ENCODE peak calls at places on chromosome 1, in six cellular contexts. H is mammary epithelial cell, Z is IMR-90, U is Karpas-422, J is H1, O is GM23338. D is an unnamed sample.

GRCh38 chr1:219144659-219145313 is 28.9 kb upstream of the LYPLAL1 start:
- DNase-seq in U (no peak), J (no peak), Z (no peak), H (no peak), O (no peak), D (no peak)

GRCh38 chr1:224497714-224498573 is 63.3 kb upstream of the WDR26 start:
- DNase-seq in J (no peak), Z (peak; percentile 90), H (peak; percentile 90), O (peak; percentile 81), U (no peak), D (peak; percentile 74)

GRCh38 chr1:70038025-70038424 is 167.4 kb downstream of the LRRC40 start:
- DNase-seq in H (peak; percentile 95), Z (no peak), U (no peak), O (no peak), J (no peak), D (no peak)

GRCh38 chr1:228765543-228765942 is 30.3 kb downstream of the RHOU start:
- DNase-seq in U (no peak), Z (no peak), H (no peak), J (no peak), O (no peak), D (no peak)

GRCh38 chr1:110384581-110385321 is 6.1 kb downstream of the SLC16A4 start:
- DNase-seq in U (peak; percentile 97), Z (no peak), J (no peak), H (no peak), O (no peak), D (no peak)

GRCh38 chr1:184033711-184034167 is 3.8 kb downstream of the COLGALT2 start:
- DNase-seq in J (no peak), H (no peak), U (no peak), O (no peak), Z (peak; percentile 76), D (peak; percentile 73)

GRCh38 chr1:156244126-156244525 is 2.1 kb downstream of the BGLAP start:
- DNase-seq in H (no peak), Z (no peak), U (no peak), O (no peak), J (no peak), D (no peak)

GRCh38 chr1:58116284-58116683 is 430.2 kb downstream of the OMA1 start:
- DNase-seq in H (no peak), Z (no peak), U (peak; percentile 31), J (no peak), O (peak; percentile 17), D (no peak)

GRCh38 chr1:169704797-169705196 is 6.6 kb downstream of the SELL start:
- DNase-seq in J (no peak), O (no peak), Z (no peak), H (no peak), U (peak; percentile 11), D (no peak)

GRCh38 chr1:13832100-13832499 is 132.1 kb downstream of the PRDM2 start:
- DNase-seq in J (no peak), O (no peak), Z (no peak), U (no peak), H (no peak), D (no peak)

GRCh38 chr1:205921559-205921887 is 21.7 kb downstream of the SLC26A9 start:
- DNase-seq in U (no peak), H (no peak), J (no peak), Z (no peak), O (no peak), D (no peak)

GRCh38 chr1:61907102-61907501 is 164.8 kb downstream of the PATJ start:
- DNase-seq in O (no peak), J (no peak), H (no peak), Z (no peak), U (no peak), D (no peak)

GRCh38 chr1:152444045-152444444 is 30.0 kb upstream of the CRNN start:
- DNase-seq in U (no peak), J (no peak), H (no peak), Z (no peak), O (no peak), D (no peak)

GRCh38 chr1:10399487-10399917 is 638 bp downstream of the PGD start:
- DNase-seq in O (no peak), Z (peak; percentile 54), U (no peak), J (no peak), H (peak; percentile 58), D (peak; percentile 71)

GRCh38 chr1:220833436-220833835 is 45.8 kb upstream of the HLX start:
- DNase-seq in Z (no peak), H (no peak), U (no peak), O (no peak), J (no peak), D (no peak)

GRCh38 chr1:17212009-17212408 is 7.1 kb downstream of the PADI1 start:
- DNase-seq in H (no peak), Z (no peak), O (no peak), U (no peak), J (no peak), D (no peak)

GRCh38 chr1:27567183-27567526 is 36.8 kb downstream of the AHDC1 start:
- DNase-seq in O (no peak), Z (no peak), U (no peak), J (no peak), H (no peak), D (no peak)

GRCh38 chr1:23638786-23639241 is 52.8 kb upstream of the RPL11 start:
- DNase-seq in J (no peak), O (no peak), U (peak; percentile 24), H (no peak), Z (peak; percentile 13), D (no peak)

GRCh38 chr1:87250336-87250735 is 78.3 kb upstream of the LMO4 start:
- DNase-seq in H (no peak), U (no peak), O (no peak), J (no peak), Z (no peak), D (no peak)

GRCh38 chr1:44740179-44740617 is 561 bp downstream of the KIF2C start:
- DNase-seq in O (no peak), Z (no peak), U (no peak), H (peak; percentile 35), J (no peak), D (no peak)

GRCh38 chr1:181558416-181558815 is 75.1 kb downstream of the CACNA1E start:
- DNase-seq in Z (no peak), U (no peak), O (no peak), H (no peak), J (no peak), D (no peak)

GRCh38 chr1:9808459-9808858 is 15.3 kb downstream of the CLSTN1 start:
- DNase-seq in Z (no peak), J (no peak), O (no peak), H (no peak), U (no peak), D (no peak)

GRCh38 chr1:11940260-11940921 is 5.9 kb downstream of the PLOD1 start:
- DNase-seq in J (no peak), O (no peak), Z (peak; percentile 13), H (peak; percentile 43), U (no peak), D (no peak)

GRCh38 chr1:21886486-21887215 is 50.5 kb downstream of the HSPG2 start:
- DNase-seq in J (no peak), O (no peak), U (no peak), Z (no peak), H (no peak), D (no peak)

GRCh38 chr1:193516755-193517388 is 330.5 kb upstream of the B3GALT2 start:
- DNase-seq in J (no peak), Z (no peak), U (no peak), H (no peak), O (no peak), D (no peak)

GRCh38 chr1:28056129-28056925 is 32.1 kb downstream of the EYA3 start:
- DNase-seq in U (no peak), J (no peak), H (peak; percentile 26), O (no peak), Z (no peak), D (peak; percentile 35)

GRCh38 chr1:24705260-24706073 is 39.8 kb upstream of the CLIC4 start:
- DNase-seq in Z (peak; percentile 87), O (peak; percentile 96), H (peak; percentile 97), J (peak; percentile 61), U (peak; percentile 76), D (peak; percentile 97)

GRCh38 chr1:158969166-158969565 is 37.8 kb downstream of the PYHIN1 start:
- DNase-seq in H (peak; percentile 72), J (no peak), Z (no peak), O (no peak), U (no peak), D (no peak)

GRCh38 chr1:43137445-43138052 is 34.5 kb downstream of the EBNA1BP2 start:
- DNase-seq in U (no peak), H (no peak), O (no peak), J (no peak), Z (no peak), D (no peak)

GRCh38 chr1:43140010-43140409 is 32.1 kb downstream of the EBNA1BP2 start:
- DNase-seq in J (no peak), Z (no peak), O (no peak), U (no peak), H (no peak), D (no peak)

GRCh38 chr1:43134068-43134467 is 38.0 kb downstream of the EBNA1BP2 start:
- DNase-seq in J (no peak), Z (no peak), H (no peak), O (peak; percentile 44), U (no peak), D (no peak)

GRCh38 chr1:43134640-43135039 is 37.5 kb downstream of the EBNA1BP2 start:
- DNase-seq in O (no peak), U (no peak), H (no peak), Z (no peak), J (no peak), D (no peak)

GRCh38 chr1:43135857-43136781 is 36.0 kb downstream of the EBNA1BP2 start:
- DNase-seq in J (no peak), U (no peak), O (no peak), Z (no peak), H (peak; percentile 63), D (no peak)
- H2AFZ ChIP-seq in J (no peak overlapping the region), U (no peak overlapping the region), O (no peak overlapping the region), Z (no peak overlapping the region), H (peak overlapping the region; percentile 76), D (no peak overlapping the region)

GRCh38 chr1:203555484-203556046 is 61.6 kb downstream of the OPTC start:
- DNase-seq in O (no peak), H (no peak), U (no peak), J (no peak), Z (no peak), D (no peak)
- H2AFZ ChIP-seq in O (peak overlapping the region; percentile 92), H (peak overlapping the region; percentile 26), U (no peak overlapping the region), J (peak overlapping the region; percentile 24), Z (peak overlapping the region; percentile 79), D (no peak overlapping the region)

GRCh38 chr1:91929246-91929645 is 20.0 kb upstream of the BRDT start:
- DNase-seq in O (peak; percentile 60), H (no peak), U (no peak), J (no peak), Z (no peak), D (peak; percentile 28)
- H2AFZ ChIP-seq in O (peak overlapping the region; percentile 4), H (no peak overlapping the region), U (no peak overlapping the region), J (peak overlapping the region; percentile 93), Z (no peak overlapping the region), D (no peak overlapping the region)

DNA sequence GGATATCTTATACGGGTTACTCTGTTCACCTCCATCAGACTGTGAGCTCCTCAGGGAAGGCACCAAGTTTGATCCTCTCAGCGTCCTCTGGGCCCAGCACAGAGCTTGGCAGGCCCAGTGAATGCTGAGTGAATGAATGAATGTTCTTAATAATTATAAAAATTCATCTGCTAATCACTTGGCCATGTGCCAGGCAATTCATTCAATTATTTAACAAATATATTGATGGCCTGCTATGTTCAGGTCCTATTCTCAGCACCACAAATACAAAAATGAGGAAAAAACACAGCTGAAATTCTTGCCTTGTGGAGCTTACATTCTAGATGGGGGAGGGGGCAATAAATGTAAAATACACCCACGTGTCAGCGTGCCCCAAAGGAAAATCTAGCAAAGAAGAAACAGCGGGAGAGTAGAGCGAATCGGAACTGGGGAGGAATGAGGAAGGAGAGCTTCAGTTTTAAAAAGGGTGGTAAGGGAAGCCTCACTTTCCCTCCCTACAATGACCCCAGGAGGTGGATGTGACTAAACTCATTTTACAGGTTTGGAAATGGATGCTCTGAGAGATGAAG is 15.8 kb downstream of the CDCP2 start:
- DNase-seq in Z (no peak), U (no peak), O (no peak), J (no peak), H (no peak), D (no peak)
- H2AFZ ChIP-seq in Z (peak overlapping the region; percentile 64), U (no peak overlapping the region), O (peak overlapping the region; percentile 88), J (peak overlapping the region; percentile 22), H (no peak overlapping the region), D (no peak overlapping the region)

D was measured in fibroblast of lung.